ENCODE peak calls at places on chromosomes 3 and 15, in eight cellular contexts. One of them, this sample, is unnamed. For H3K36me3, the result is how much of the 10 kb centered on the place peaks cover.

GRCh38 chr15:33430564-33430963 is 119.8 kb downstream of the RYR3 start:
- DNase-seq in GM12878: no peak
- DNase-seq in stomach: no peak
- DNase-seq in esophagus muscularis mucosa: no peak
- DNase-seq in upper lobe of left lung: no peak
- DNase-seq in transverse colon: no peak
- DNase-seq in SK-N-SH: no peak
- DNase-seq in K562: no peak
- DNase-seq in this sample: no peak

GRCh38 chr3:195752538-195753331 is 32.0 kb downstream of the MUC20 start:
- DNase-seq in upper lobe of left lung: peak
- DNase-seq in transverse colon: no peak
- DNase-seq in esophagus muscularis mucosa: no peak
- DNase-seq in SK-N-SH: peak
- DNase-seq in GM12878: no peak
- DNase-seq in stomach: no peak
- DNase-seq in K562: peak
- DNase-seq in this sample: no peak

GRCh38 chr3:71652786-71653419 is 69.4 kb upstream of the FOXP1 start:
- DNase-seq in stomach: peak
- DNase-seq in upper lobe of left lung: no peak
- DNase-seq in GM12878: peak
- DNase-seq in esophagus muscularis mucosa: no peak
- DNase-seq in K562: peak
- DNase-seq in transverse colon: peak
- DNase-seq in SK-N-SH: peak
- DNase-seq in this sample: no peak

GRCh38 chr15:74265046-74265639 is 29.0 kb downstream of the CCDC33 start:
- DNase-seq in transverse colon: no peak
- DNase-seq in upper lobe of left lung: no peak
- DNase-seq in GM12878: no peak
- DNase-seq in esophagus muscularis mucosa: no peak
- DNase-seq in SK-N-SH: no peak
- DNase-seq in stomach: no peak
- DNase-seq in K562: peak
- DNase-seq in this sample: no peak

GRCh38 chr15:33623010-33623409 is 312.2 kb downstream of the RYR3 start:
- DNase-seq in upper lobe of left lung: no peak
- DNase-seq in GM12878: no peak
- DNase-seq in K562: no peak
- DNase-seq in SK-N-SH: no peak
- DNase-seq in stomach: no peak
- DNase-seq in esophagus muscularis mucosa: no peak
- DNase-seq in transverse colon: no peak
- DNase-seq in this sample: no peak

GRCh38 chr15:66848666-66849392 is 146.8 kb downstream of the SMAD6 start:
- DNase-seq in transverse colon: peak
- DNase-seq in SK-N-SH: no peak
- DNase-seq in upper lobe of left lung: no peak
- DNase-seq in GM12878: no peak
- DNase-seq in esophagus muscularis mucosa: peak
- DNase-seq in K562: no peak
- DNase-seq in stomach: no peak
- DNase-seq in this sample: peak

GRCh38 chr15:100309109-100309983 is 32.4 kb downstream of the ADAMTS17 start:
- DNase-seq in upper lobe of left lung: peak
- DNase-seq in GM12878: no peak
- DNase-seq in K562: no peak
- DNase-seq in SK-N-SH: peak
- DNase-seq in stomach: no peak
- DNase-seq in transverse colon: no peak
- DNase-seq in esophagus muscularis mucosa: no peak
- DNase-seq in this sample: no peak

GRCh38 chr15:33114484-33114767 is 80.1 kb downstream of the FMN1 start:
- DNase-seq in esophagus muscularis mucosa: no peak
- DNase-seq in stomach: no peak
- DNase-seq in upper lobe of left lung: no peak
- DNase-seq in transverse colon: no peak
- DNase-seq in SK-N-SH: no peak
- DNase-seq in K562: no peak
- DNase-seq in GM12878: no peak
- DNase-seq in this sample: no peak

GRCh38 chr3:134373942-134374790 is at the start of gene AMOTL2:
- DNase-seq in K562: peak
- DNase-seq in esophagus muscularis mucosa: peak
- DNase-seq in stomach: peak
- DNase-seq in transverse colon: peak
- DNase-seq in SK-N-SH: peak
- DNase-seq in upper lobe of left lung: peak
- DNase-seq in GM12878: no peak
- DNase-seq in this sample: peak

GRCh38 chr3:17151598-17152373 is 267.0 kb downstream of the PLCL2 start:
- DNase-seq in K562: no peak
- DNase-seq in transverse colon: peak
- DNase-seq in esophagus muscularis mucosa: no peak
- DNase-seq in SK-N-SH: no peak
- DNase-seq in upper lobe of left lung: no peak
- DNase-seq in GM12878: peak
- DNase-seq in stomach: peak
- DNase-seq in this sample: peak

GRCh38 chr15:95684693-95685115 is 645.8 kb upstream of the NR2F2 start:
- DNase-seq in K562: peak
- DNase-seq in SK-N-SH: no peak
- DNase-seq in stomach: no peak
- DNase-seq in transverse colon: no peak
- DNase-seq in upper lobe of left lung: no peak
- DNase-seq in GM12878: no peak
- DNase-seq in esophagus muscularis mucosa: no peak
- DNase-seq in this sample: no peak

GRCh38 chr3:132007617-132008016 is 27.2 kb downstream of the CPNE4 start:
- DNase-seq in esophagus muscularis mucosa: no peak
- DNase-seq in upper lobe of left lung: no peak
- DNase-seq in stomach: no peak
- DNase-seq in SK-N-SH: no peak
- DNase-seq in transverse colon: no peak
- DNase-seq in GM12878: no peak
- DNase-seq in K562: no peak
- DNase-seq in this sample: no peak
- TF ChIP-seq POLR2AphosphoS5 in esophagus muscularis mucosa: no peak
- TF ChIP-seq POLR2AphosphoS5 in upper lobe of left lung: no peak
- TF ChIP-seq POLR2AphosphoS5 in stomach: no peak
- TF ChIP-seq POLR2AphosphoS5 in SK-N-SH: no peak
- TF ChIP-seq POLR2AphosphoS5 in transverse colon: no peak
- TF ChIP-seq POLR2AphosphoS5 in GM12878: no peak
- TF ChIP-seq POLR2AphosphoS5 in K562: no peak
- TF ChIP-seq POLR2AphosphoS5 in this sample: no peak

DNA sequence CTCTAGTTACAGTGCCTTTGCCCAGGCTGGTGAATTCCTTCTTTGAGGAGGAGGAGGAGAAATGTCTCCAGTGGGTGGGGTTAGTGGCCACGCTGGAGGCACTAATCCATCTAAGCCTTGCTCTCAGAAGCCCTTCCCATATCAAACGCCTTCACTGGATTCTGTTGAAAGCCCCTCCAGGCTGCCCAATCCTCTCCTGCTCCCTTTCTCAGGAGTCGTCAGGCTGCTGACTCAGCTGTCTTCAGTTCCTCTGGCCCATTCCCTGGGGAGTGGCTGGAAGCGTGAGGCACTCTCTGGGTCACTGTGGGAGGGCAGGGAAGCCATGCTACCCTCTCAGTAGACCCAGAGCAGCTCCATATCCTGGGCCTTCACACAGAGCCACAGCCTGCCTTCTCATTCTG is 2.7 kb downstream of the AP2M1 start:
- DNase-seq in esophagus muscularis mucosa: no peak
- DNase-seq in upper lobe of left lung: no peak
- DNase-seq in SK-N-SH: no peak
- DNase-seq in stomach: no peak
- DNase-seq in transverse colon: no peak
- DNase-seq in K562: no peak
- DNase-seq in GM12878: no peak
- DNase-seq in this sample: no peak
- H3K36me3 ChIP-seq in esophagus muscularis mucosa: half or more
- H3K36me3 ChIP-seq in upper lobe of left lung: half or more
- H3K36me3 ChIP-seq in SK-N-SH: half or more
- H3K36me3 ChIP-seq in stomach: half or more
- H3K36me3 ChIP-seq in transverse colon: under half
- H3K36me3 ChIP-seq in K562: half or more
- H3K36me3 ChIP-seq in GM12878: under half
- H3K36me3 ChIP-seq in this sample: half or more

GRCh38 chr15:61994216-61994615 is 66.0 kb downstream of the VPS13C start:
- DNase-seq in transverse colon: no peak
- DNase-seq in upper lobe of left lung: no peak
- DNase-seq in GM12878: no peak
- DNase-seq in esophagus muscularis mucosa: no peak
- DNase-seq in SK-N-SH: no peak
- DNase-seq in stomach: no peak
- DNase-seq in K562: no peak
- DNase-seq in this sample: no peak
- TF ChIP-seq EP300 in transverse colon: no peak
- TF ChIP-seq EP300 in upper lobe of left lung: no peak
- TF ChIP-seq EP300 in GM12878: no peak
- TF ChIP-seq EP300 in esophagus muscularis mucosa: no peak
- TF ChIP-seq EP300 in SK-N-SH: no peak
- TF ChIP-seq EP300 in stomach: no peak
- TF ChIP-seq EP300 in K562: no peak
- TF ChIP-seq EP300 in this sample: no peak

DNA sequence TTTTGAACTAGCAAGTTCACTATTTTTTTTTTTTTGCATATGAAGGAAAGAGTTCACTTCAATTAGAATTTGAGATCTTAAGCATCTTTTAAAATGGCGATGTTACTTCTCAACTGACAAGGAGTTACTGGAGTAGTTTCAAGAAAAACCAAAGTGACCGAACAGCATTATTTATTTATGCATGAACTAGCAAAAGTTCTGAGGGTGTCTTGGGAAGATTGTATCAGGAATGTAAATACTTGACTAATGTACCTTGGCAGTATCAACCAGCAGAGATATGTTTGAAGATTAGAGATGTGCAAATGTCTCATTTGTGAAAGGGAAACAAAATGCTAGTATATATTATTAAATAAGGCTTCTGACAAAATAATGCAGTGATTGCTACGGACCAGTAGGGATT is 203.9 kb downstream of the KBTBD8 start:
- DNase-seq in GM12878: no peak
- DNase-seq in upper lobe of left lung: no peak
- DNase-seq in SK-N-SH: no peak
- DNase-seq in stomach: no peak
- DNase-seq in esophagus muscularis mucosa: no peak
- DNase-seq in K562: no peak
- DNase-seq in transverse colon: no peak
- DNase-seq in this sample: no peak
- TF ChIP-seq POLR2AphosphoS5 in GM12878: no peak
- TF ChIP-seq POLR2AphosphoS5 in upper lobe of left lung: no peak
- TF ChIP-seq POLR2AphosphoS5 in SK-N-SH: no peak
- TF ChIP-seq POLR2AphosphoS5 in stomach: no peak
- TF ChIP-seq POLR2AphosphoS5 in esophagus muscularis mucosa: no peak
- TF ChIP-seq POLR2AphosphoS5 in K562: no peak
- TF ChIP-seq POLR2AphosphoS5 in transverse colon: no peak
- TF ChIP-seq POLR2AphosphoS5 in this sample: no peak

DNA sequence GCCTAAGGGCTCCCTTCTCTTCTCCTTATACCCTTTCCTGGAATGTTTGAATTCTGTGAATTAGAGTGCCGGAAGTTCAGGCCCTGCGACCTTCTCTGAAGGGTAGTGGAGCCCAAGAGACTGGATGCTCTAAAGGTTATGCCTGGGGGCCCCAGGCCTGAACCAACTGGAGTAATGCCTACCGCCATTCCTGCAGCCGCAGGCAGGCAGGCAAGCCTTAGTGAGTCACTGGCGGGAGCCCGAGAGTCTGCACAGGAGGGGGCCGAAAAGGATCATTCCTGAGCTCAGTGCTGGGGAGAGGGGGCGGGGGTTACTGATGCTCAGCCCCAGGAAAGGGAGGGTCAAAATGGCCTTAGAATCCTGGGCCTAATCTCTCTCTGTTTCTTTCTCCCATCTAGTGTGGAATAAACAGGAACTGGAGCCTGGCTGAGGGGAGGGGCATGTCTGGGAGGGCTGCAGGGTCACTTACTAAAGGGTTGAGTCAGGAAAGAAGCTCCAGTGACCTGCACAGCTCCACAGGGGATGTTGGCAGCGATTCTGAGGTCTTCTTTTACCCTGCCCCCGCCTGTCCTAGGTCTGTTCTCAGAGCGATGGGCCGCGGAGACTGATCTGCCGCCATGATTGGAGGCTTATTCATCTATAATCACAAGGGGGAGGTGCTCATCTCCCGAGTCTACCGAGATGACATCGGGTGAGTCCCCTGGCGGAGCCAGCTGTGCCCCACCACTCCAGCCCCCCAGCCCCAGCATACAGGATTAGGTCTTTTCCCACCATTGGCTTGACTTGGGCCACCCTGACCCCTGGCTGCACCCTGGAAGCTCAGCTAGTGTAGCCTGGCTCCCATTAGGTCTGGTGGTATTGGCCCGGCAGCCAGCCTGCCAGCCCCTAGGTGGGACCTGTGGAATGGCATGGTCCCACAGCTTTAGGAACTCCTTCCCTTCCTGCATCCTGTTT is 2.0 kb downstream of the AP2M1 start:
- DNase-seq in K562: peak
- DNase-seq in upper lobe of left lung: no peak
- DNase-seq in stomach: peak
- DNase-seq in transverse colon: peak
- DNase-seq in esophagus muscularis mucosa: no peak
- DNase-seq in SK-N-SH: peak
- DNase-seq in GM12878: no peak
- DNase-seq in this sample: no peak
- H3K36me3 ChIP-seq in K562: half or more
- H3K36me3 ChIP-seq in upper lobe of left lung: half or more
- H3K36me3 ChIP-seq in stomach: half or more
- H3K36me3 ChIP-seq in transverse colon: under half
- H3K36me3 ChIP-seq in esophagus muscularis mucosa: half or more
- H3K36me3 ChIP-seq in SK-N-SH: half or more
- H3K36me3 ChIP-seq in GM12878: under half
- H3K36me3 ChIP-seq in this sample: half or more

DNA sequence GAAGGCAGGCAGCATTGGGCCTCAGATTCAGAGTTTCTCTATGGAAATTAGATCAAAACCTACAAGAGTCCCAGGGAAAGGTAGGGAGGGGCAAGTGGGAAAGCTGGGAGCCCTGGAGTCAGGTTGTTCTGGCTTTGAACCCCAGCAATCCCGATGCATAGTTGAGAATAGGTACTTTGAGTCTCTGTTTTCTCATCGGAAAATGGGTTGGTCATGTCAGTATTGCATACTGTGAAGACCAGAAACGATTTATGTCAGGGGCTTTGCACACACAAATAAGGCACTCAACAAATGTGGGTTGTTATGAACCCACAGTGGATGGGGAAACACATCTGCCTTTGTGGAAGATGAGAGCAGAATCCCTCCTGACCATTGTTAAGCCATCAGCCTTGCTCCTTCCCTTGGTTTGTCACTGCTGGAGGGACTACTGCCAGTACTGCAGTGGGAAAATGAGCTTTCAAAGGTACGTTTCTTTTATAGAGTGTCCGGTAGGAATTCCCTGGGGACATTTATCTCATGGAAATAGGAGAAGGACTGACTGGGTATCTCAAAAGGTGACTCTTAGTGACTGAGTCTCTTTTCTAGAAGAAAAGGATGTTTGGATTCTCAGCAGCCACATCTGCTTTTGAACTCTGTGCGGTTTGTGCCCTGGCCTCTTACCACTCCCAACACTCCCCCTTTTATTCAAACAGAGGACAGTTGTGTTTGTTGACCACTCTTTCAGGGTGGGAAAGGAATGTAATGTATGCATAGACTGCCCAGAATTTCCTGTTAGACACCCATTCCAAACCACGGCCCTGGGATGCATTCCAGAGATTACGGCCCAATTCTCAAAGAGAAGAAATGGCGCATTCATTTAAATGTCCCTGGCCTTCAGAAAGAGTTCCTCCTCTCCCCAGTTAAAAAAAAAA is 54.6 kb upstream of the VILL start:
- DNase-seq in upper lobe of left lung: no peak
- DNase-seq in GM12878: no peak
- DNase-seq in esophagus muscularis mucosa: no peak
- DNase-seq in K562: no peak
- DNase-seq in stomach: peak
- DNase-seq in SK-N-SH: no peak
- DNase-seq in transverse colon: peak
- DNase-seq in this sample: no peak
- TF ChIP-seq EP300 in upper lobe of left lung: no peak
- TF ChIP-seq EP300 in GM12878: no peak
- TF ChIP-seq EP300 in esophagus muscularis mucosa: no peak
- TF ChIP-seq EP300 in K562: no peak
- TF ChIP-seq EP300 in stomach: no peak
- TF ChIP-seq EP300 in SK-N-SH: peak
- TF ChIP-seq EP300 in transverse colon: no peak
- TF ChIP-seq EP300 in this sample: no peak

This sample was measured in suprapubic skin.